ENCODE peak calls at places on chromosomes 7 and 10, in four cellular contexts. B is psoas muscle, O is suprapubic skin, R is vagina. V is an unnamed sample. For H3K36me3, the result is how much of the 10 kb centered on the place peaks cover.

GRCh38 chr7:101138149-101138870 is 11.4 kb downstream of the SERPINE1 start:
- DNase-seq in R (no peak), B (peak), O (peak), V (peak)

GRCh38 chr7:128104109-128104742 is 73.0 kb upstream of the LRRC4 start:
- DNase-seq in O (no peak), R (no peak), B (peak), V (no peak)

GRCh38 chr7:21526007-21526406 is 16.8 kb upstream of the DNAH11 start:
- DNase-seq in O (no peak), R (no peak), B (no peak), V (no peak)

GRCh38 chr7:3294432-3295100 is 6.5 kb upstream of the SDK1 start:
- DNase-seq in O (no peak), R (no peak), B (no peak), V (no peak)

GRCh38 chr7:6446977-6447588 is 671 bp downstream of the DAGLB start:
- DNase-seq in R (no peak), B (peak), O (peak), V (peak)

GRCh38 chr10:74432841-74433594 is 282.0 kb downstream of the ADK start:
- DNase-seq in O (no peak), R (no peak), B (no peak), V (no peak)

GRCh38 chr7:23216021-23216420 is 30.6 kb upstream of the GPNMB start:
- DNase-seq in B (peak), R (no peak), O (no peak), V (peak)

GRCh38 chr7:157568785-157569584 is 232.2 kb downstream of the DNAJB6 start:
- DNase-seq in R (no peak), B (peak), O (no peak), V (peak)

GRCh38 chr10:66273966-66274519 is 651.8 kb upstream of the LRRTM3 start:
- DNase-seq in R (no peak), B (no peak), O (no peak), V (no peak)

GRCh38 chr10:46014683-46015405 is 15.6 kb downstream of the NCOA4 start:
- DNase-seq in B (no peak), O (no peak), R (no peak), V (no peak)

GRCh38 chr10:24813866-24814265 is 90.2 kb upstream of the ARHGAP21 start:
- DNase-seq in R (no peak), O (no peak), B (no peak), V (no peak)

GRCh38 chr7:48244902-48245301 is 73.6 kb downstream of the ABCA13 start:
- DNase-seq in R (no peak), B (no peak), O (no peak), V (peak)

GRCh38 chr10:43471146-43471545 is 34.2 kb downstream of the ZNF487 start:
- DNase-seq in B (no peak), O (no peak), R (no peak), V (no peak)

GRCh38 chr10:27437775-27438174 is 66.3 kb upstream of the RAB18 start:
- DNase-seq in O (no peak), B (no peak), R (no peak), V (no peak)

GRCh38 chr7:102433319-102434038 is at the start of gene ORAI2:
- DNase-seq in O (peak), R (no peak), B (peak), V (peak)

GRCh38 chr10:133206311-133207040 is 23.5 kb upstream of the UTF1 start:
- DNase-seq in B (no peak), R (no peak), O (no peak), V (no peak)

GRCh38 chr7:155850730-155851678 is 38.7 kb upstream of the SHH start:
- DNase-seq in O (peak), B (no peak), R (peak), V (peak)

GRCh38 chr10:110641256-110641655 is 2.9 kb upstream of the RBM20 start:
- DNase-seq in R (no peak), O (no peak), B (peak), V (no peak)

GRCh38 chr10:27659786-27660185 is 85.8 kb downstream of the MKX start:
- DNase-seq in O (no peak), R (no peak), B (no peak), V (no peak)

GRCh38 chr7:141072548-141073172 is 1.2 kb upstream of the TMEM178B start:
- DNase-seq in B (peak), O (no peak), R (no peak), V (peak)

GRCh38 chr10:119026301-119027110 is 3.0 kb upstream of the NANOS1 start:
- DNase-seq in O (no peak), R (no peak), B (no peak), V (peak)

GRCh38 chr10:62804384-62805138 is at the start of gene ADO:
- DNase-seq in B (peak), O (peak), R (no peak), V (peak)

GRCh38 chr7:26199301-26200112 is 1.0 kb downstream of the HNRNPA2B1 start:
- DNase-seq in R (no peak), O (peak), B (peak), V (peak)

GRCh38 chr7:151873402-151873965 is 3.4 kb downstream of the PRKAG2 start:
- DNase-seq in R (no peak), O (no peak), B (no peak), V (no peak)

GRCh38 chr7:47304727-47305719 is 276.9 kb downstream of the TNS3 start:
- DNase-seq in O (no peak), B (no peak), R (peak), V (no peak)

GRCh38 chr7:73706122-73707044 is 13.1 kb downstream of the STX1A start:
- DNase-seq in R (no peak), B (no peak), O (no peak), V (no peak)

GRCh38 chr7:41709621-41710020 is 6.7 kb upstream of the INHBA start:
- DNase-seq in R (no peak), B (no peak), O (no peak), V (no peak)

GRCh38 chr7:41708621-41709358 is 5.9 kb upstream of the INHBA start:
- DNase-seq in O (no peak), R (no peak), B (no peak), V (no peak)

GRCh38 chr7:41715000-41715399 is 12.1 kb upstream of the INHBA start:
- DNase-seq in R (no peak), B (no peak), O (no peak), V (no peak)

GRCh38 chr7:41710838-41711237 is 7.9 kb upstream of the INHBA start:
- DNase-seq in O (no peak), B (no peak), R (no peak), V (no peak)

GRCh38 chr7:41711283-41712064 is 8.6 kb upstream of the INHBA start:
- DNase-seq in B (no peak), O (no peak), R (no peak), V (peak)
- TF ChIP-seq CTCF in B (no peak), O (no peak), R (no peak), V (peak)

GRCh38 chr7:99559276-99559915 is 954 bp downstream of the ZNF655 start:
- DNase-seq in R (no peak), O (no peak), B (no peak), V (no peak)
- H3K36me3 ChIP-seq in R (under half), O (under half), B (under half), V (under half)

DNA sequence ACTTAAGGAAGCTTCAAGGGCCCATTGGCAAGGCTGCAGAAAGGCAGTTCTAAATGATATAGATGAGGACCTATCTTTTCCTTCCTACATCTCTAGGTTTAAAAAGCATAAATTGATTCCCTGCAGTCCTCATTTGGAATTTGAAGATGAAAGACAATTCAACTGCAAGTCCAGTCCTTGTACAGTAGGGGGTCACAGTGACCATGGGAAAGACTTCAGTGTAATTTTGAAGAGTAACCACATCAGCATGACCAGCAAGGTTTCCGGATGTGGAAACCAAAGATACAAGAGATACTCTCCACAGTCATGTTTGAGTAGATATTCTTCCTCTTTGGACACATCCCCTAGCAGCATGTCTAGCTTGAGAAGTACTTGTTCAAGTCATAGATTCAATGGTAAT is 539.2 kb upstream of the TEX47 start:
- DNase-seq in O (no peak), B (no peak), R (no peak), V (no peak)
- TF ChIP-seq CTCF in O (no peak), B (no peak), R (no peak), V (no peak)

GRCh38 chr7:99006739-99007424 is 128.6 kb downstream of the TRRAP start:
- DNase-seq in O (peak), R (peak), B (no peak), V (no peak)
- H3K36me3 ChIP-seq in O (half or more), R (half or more), B (under half), V (half or more)

GRCh38 chr7:116152276-116152675 is 58.1 kb upstream of the TES start:
- DNase-seq in R (no peak), B (no peak), O (no peak), V (no peak)
- TF ChIP-seq CTCF in R (no peak), B (no peak), O (no peak), V (no peak)

DNA sequence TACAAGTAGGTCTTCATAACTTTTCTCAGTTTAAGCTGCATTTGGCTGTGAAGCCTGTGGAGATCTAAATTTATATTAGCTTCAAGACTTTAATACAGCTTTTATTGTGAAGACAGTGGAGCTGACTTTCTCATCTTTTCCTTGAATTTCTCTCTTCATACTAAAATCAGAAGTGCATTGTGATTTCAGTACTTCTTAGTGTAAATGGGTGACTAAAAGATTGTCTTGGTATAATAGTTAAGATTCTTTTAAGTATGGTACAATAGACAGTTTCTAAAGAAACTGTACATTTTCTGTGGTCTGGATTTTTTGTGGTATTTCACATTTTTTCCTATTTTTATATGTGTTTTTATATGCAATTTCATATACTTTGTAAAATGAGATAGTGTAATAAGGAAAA is 21.0 kb upstream of the DDX21 start:
- DNase-seq in O (no peak), R (no peak), B (no peak), V (no peak)
- H3K36me3 ChIP-seq in O (half or more), R (under half), B (under half), V (under half)

DNA sequence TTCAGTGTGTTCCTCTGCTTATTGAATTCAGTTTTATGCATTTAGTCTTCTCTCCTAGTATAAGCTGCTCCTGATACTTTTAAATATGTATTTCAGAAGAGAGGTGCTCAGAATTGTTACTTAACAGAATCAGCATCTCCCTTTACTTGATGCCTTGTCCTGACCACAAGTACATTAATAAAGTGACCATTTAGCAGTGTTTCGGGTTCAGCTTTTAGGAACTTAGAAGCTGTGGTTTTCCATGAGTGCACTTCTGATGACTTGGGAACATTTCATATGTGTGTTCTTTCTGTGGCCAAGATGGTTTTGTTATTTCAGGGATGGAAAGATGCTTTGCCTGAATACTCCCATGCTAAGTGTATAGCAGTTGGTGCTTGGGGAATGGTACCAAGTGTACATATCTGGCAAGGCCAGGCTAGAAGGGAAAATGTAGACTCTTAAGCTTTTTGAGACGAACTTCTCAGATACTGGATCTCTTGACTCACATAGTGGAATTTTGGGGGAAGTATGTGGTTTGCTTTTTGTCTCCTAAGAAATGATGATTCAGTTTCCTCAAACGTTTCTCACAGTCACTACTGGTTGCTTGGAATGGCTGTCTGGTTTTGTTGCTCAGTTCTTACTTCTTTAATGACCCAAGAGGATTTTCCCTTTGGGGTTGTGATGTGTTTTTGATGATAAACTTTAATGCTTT is 17.2 kb downstream of the SGPL1 start:
- DNase-seq in R (no peak), O (no peak), B (no peak), V (no peak)
- TF ChIP-seq CTCF in R (no peak), O (no peak), B (no peak), V (no peak)

GRCh38 chr7:30069096-30069867 is 41.1 kb downstream of the PLEKHA8 start:
- DNase-seq in B (no peak), O (no peak), R (no peak), V (no peak)

GRCh38 chr7:30068117-30068516 is 39.9 kb downstream of the PLEKHA8 start:
- DNase-seq in O (no peak), R (no peak), B (no peak), V (peak)

GRCh38 chr7:30065746-30066145 is 37.5 kb downstream of the PLEKHA8 start:
- DNase-seq in B (no peak), R (no peak), O (no peak), V (no peak)

GRCh38 chr7:30070052-30070451 is 41.8 kb downstream of the PLEKHA8 start:
- DNase-seq in O (no peak), R (no peak), B (no peak), V (no peak)

DNA sequence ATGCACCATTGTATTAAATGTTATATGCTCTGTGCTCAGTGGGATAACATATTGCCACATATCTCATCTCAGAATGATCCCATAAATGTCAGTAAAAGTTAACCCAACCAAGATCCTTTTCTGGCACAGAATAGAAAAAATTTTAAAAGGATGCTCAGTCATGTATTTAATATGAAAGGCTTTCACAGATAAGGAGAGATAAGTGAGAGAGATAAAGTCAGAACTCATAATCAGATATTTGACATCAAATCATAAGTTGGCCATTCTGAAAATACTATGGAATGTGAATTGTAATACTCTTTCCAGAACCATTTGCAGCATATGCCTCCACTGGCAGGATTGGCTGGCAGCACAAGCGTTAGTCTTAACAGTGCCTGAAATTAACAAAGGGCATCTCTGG is 38.5 kb downstream of the PLEKHA8 start:
- DNase-seq in R (no peak), O (no peak), B (no peak), V (no peak)
- H3K36me3 ChIP-seq in R (under half), O (under half), B (under half), V (under half)

GRCh38 chr7:25181537-25181936 is 46.7 kb downstream of the NPVF start:
- DNase-seq in R (no peak), B (no peak), O (no peak), V (no peak)

GRCh38 chr7:25179325-25179724 is 49.0 kb downstream of the NPVF start:
- DNase-seq in O (no peak), R (no peak), B (no peak), V (no peak)

GRCh38 chr7:25179771-25180591 is 48.3 kb downstream of the NPVF start:
- DNase-seq in O (peak), R (no peak), B (peak), V (peak)

GRCh38 chr7:25180592-25180923 is 47.7 kb downstream of the NPVF start:
- DNase-seq in O (no peak), R (no peak), B (no peak), V (no peak)

GRCh38 chr7:25180946-25181345 is 47.3 kb downstream of the NPVF start:
- DNase-seq in R (no peak), B (no peak), O (no peak), V (no peak)
- TF ChIP-seq CTCF in R (no peak), B (no peak), O (no peak), V (no peak)